ENCODE peak calls at places on chromosomes 5 and 9, in four cellular contexts. B is GM12878, S is WTC11, X is K562. I is an unnamed sample.

GRCh38 chr9:88310310-88310980 is 77.8 kb upstream of the SPIN1 start:
- DNase-seq in X (peak; percentile 16), B (no peak), S (peak; percentile 65), I (peak; percentile 14)

GRCh38 chr9:128216781-128217553 is 13.8 kb downstream of the DNM1 start:
- DNase-seq in B (no peak), X (no peak), S (no peak), I (no peak)

GRCh38 chr5:126961702-126962101 is 68.7 kb downstream of the MARCHF3 start:
- DNase-seq in X (no peak), S (no peak), B (no peak), I (no peak)

GRCh38 chr5:122262107-122262506 is 49.9 kb upstream of the SNCAIP start:
- DNase-seq in X (no peak), S (no peak), B (no peak), I (no peak)

GRCh38 chr5:158139161-158139560 is 280.2 kb upstream of the CLINT1 start:
- DNase-seq in B (no peak), S (no peak), X (no peak), I (no peak)

GRCh38 chr5:171850354-171850947 is 64.8 kb downstream of the SMIM23 start:
- DNase-seq in B (no peak), X (no peak), S (peak; percentile 64), I (peak; percentile 13)

GRCh38 chr5:169052207-169052606 is 248.7 kb downstream of the SLIT3 start:
- DNase-seq in S (no peak), X (no peak), B (no peak), I (no peak)

GRCh38 chr5:111225926-111226325 is 1.7 kb downstream of the CAMK4 start:
- DNase-seq in S (no peak), X (no peak), B (no peak), I (no peak)

GRCh38 chr5:153463806-153464205 is 26.7 kb upstream of the GRIA1 start:
- DNase-seq in B (no peak), X (no peak), S (no peak), I (no peak)

GRCh38 chr5:59746261-59746765 is 147.2 kb downstream of the PDE4D start:
- DNase-seq in B (no peak), X (no peak), S (no peak), I (no peak)

GRCh38 chr9:7570107-7570720 is 229.4 kb downstream of the DMAC1 start:
- DNase-seq in X (peak; percentile 42), B (peak; percentile 30), S (peak; percentile 70), I (peak; percentile 58)

GRCh38 chr5:92777421-92777820 is 803.6 kb downstream of the NR2F1-AS1 start:
- DNase-seq in B (no peak), S (no peak), X (no peak), I (peak; percentile 21)

GRCh38 chr9:133939845-133940244 is 52.3 kb downstream of the VAV2 start:
- DNase-seq in X (no peak), S (no peak), B (no peak), I (no peak)

GRCh38 chr9:129209580-129209979 is 31.5 kb upstream of the IER5L start:
- DNase-seq in B (no peak), X (no peak), S (no peak), I (no peak)

GRCh38 chr5:170632985-170633234 is 129.1 kb downstream of the KCNIP1 start:
- DNase-seq in S (peak; percentile 90), X (peak; percentile 92), B (no peak), I (no peak)

GRCh38 chr5:172364773-172365172 is 81.2 kb upstream of the UBTD2 start:
- DNase-seq in X (no peak), B (no peak), S (no peak), I (no peak)

GRCh38 chr5:11590475-11590874 is 313.8 kb downstream of the CTNND2 start:
- DNase-seq in X (no peak), S (no peak), B (no peak), I (no peak)

GRCh38 chr5:87099246-87099914 is 168.3 kb upstream of the RASA1 start:
- DNase-seq in S (no peak), B (no peak), X (no peak), I (no peak)

DNA sequence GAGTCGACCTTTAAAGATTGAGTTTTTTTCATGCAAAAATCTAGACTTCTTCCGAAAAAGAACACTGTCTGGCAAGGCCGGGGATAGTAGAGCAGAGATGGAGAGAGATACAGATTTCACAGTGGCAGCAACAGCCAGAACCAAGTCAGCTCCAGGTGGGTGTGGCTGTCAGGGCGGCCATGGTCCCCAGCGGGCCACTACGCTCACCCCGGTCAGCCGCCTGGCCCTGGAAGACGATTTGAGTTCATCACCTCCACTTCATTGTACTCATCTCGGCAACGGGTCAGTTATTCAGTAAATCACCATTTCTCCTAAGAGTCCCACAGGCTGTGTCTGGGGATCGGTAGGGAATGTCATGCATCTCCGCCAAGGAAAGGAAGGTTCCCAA is 53.0 kb downstream of the ZNF354C start:
- DNase-seq in X (no peak), S (no peak), B (no peak), I (no peak)
- TF ChIP-seq NR2C2 in X (no peak), S (no peak), B (no peak), I (no peak)

GRCh38 chr9:98864257-98865180 is 57.0 kb downstream of the GALNT12 start:
- DNase-seq in S (no peak), X (no peak), B (no peak), I (no peak)
- TF ChIP-seq NR2C2 in S (no peak), X (no peak), B (no peak), I (no peak)

GRCh38 chr5:80615266-80615914 is 39.1 kb upstream of the MSH3 start:
- DNase-seq in X (no peak), S (no peak), B (no peak), I (no peak)
- TF ChIP-seq NR2C2 in X (no peak), S (no peak), B (no peak), I (no peak)

GRCh38 chr9:84174486-84174885 is 166.1 kb downstream of the SLC28A3 start:
- DNase-seq in X (no peak), S (no peak), B (no peak), I (no peak)

GRCh38 chr9:84169240-84169639 is 171.3 kb downstream of the SLC28A3 start:
- DNase-seq in S (no peak), B (no peak), X (no peak), I (no peak)

GRCh38 chr9:84173961-84174360 is 166.6 kb downstream of the SLC28A3 start:
- DNase-seq in B (no peak), X (no peak), S (no peak), I (no peak)

GRCh38 chr9:84166828-84167400 is 173.6 kb downstream of the SLC28A3 start:
- DNase-seq in B (no peak), S (no peak), X (no peak), I (no peak)

DNA sequence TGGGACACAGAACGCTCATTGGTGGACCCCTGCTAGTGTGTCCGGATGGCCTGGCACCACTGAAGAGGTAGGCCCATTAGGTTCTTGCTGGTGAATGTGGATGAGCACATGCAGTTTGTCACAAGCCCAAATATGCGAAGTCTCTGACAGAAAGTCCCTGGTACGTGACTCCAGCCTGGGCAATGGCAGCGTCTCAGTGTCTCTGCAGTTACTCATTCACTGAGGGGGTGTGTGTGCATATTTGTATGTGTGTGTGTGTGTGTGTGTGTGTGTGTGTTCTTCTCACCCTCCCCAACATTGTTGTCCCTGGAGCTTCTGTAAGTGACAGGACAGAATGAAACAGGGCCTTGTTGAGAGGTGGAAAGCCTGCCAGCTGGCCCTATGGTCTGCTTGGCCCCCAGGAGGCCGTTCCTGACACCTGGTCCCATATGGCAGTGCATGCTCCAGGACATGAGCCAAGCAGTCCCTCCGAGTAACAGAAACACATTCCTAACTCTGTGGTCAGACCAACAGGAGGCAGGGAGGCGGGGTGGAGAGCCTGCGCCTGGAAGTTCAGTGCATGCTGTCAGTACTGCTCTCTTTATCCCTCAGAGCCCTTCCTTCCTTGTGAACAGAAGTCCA is 169.9 kb downstream of the SLC28A3 start:
- DNase-seq in X (peak; percentile 7), B (no peak), S (peak; percentile 22), I (peak; percentile 45)
- TF ChIP-seq NR2C2 in X (no peak), B (no peak), S (no peak), I (no peak)

I was measured in HepG2.